ENCODE peak calls at places on chromosome 9, in nine cellular contexts. S is head of caudate nucleus; B is WERI-Rb-1; Y is cardiac fibroblast; Z is CD8-positive, alpha-beta T cell; V is LoVo; C is NCI-H1105; D is activated T-cell treated with anti-CD3 and anti-CD28 coated beads, Interleukin-2, amount 50 U/mL, for 72 hours; X is H9. K is an unnamed sample.

GRCh38 chr9:89274838-89275237 is 36.2 kb upstream of the CKS2 start:
- DNase-seq in S (no peak), B (no peak), Y (peak; percentile 77), Z (no peak), V (no peak), C (no peak), D (peak; percentile 55), X (no peak), K (no peak)

GRCh38 chr9:135474915-135475314 is 4.7 kb upstream of the PPP1R26 start:
- DNase-seq in S (peak; percentile 67), B (peak; percentile 76), Y (no peak), Z (no peak), V (no peak), C (no peak), D (peak; percentile 35), X (peak; percentile 76), K (no peak)

GRCh38 chr9:98262056-98262455 is 6.6 kb upstream of the TBC1D2 start:
- DNase-seq in S (no peak), B (no peak), Y (no peak), Z (no peak), V (no peak), C (no peak), D (no peak), X (no peak), K (no peak)

GRCh38 chr9:84146893-84147705 is 166.5 kb downstream of the RMI1 start:
- DNase-seq in S (no peak), B (no peak), Y (peak; percentile 28), Z (no peak), V (no peak), C (no peak), D (no peak), X (no peak), K (no peak)

GRCh38 chr9:5286262-5286661 is 18.3 kb downstream of the RLN2 start:
- DNase-seq in S (no peak), B (no peak), Y (no peak), Z (no peak), V (no peak), C (no peak), D (no peak), X (no peak), K (no peak)

GRCh38 chr9:70085241-70085640 is 41.6 kb downstream of the MAMDC2 start:
- DNase-seq in S (no peak), B (peak; percentile 88), Y (peak; percentile 58), Z (no peak), V (peak; percentile 6), C (no peak), D (no peak), X (no peak), K (no peak)

GRCh38 chr9:83231039-83231438 is 168.1 kb upstream of the RASEF start:
- DNase-seq in S (no peak), B (no peak), Y (no peak), Z (no peak), V (no peak), C (no peak), D (peak; percentile 23), X (no peak), K (no peak)

GRCh38 chr9:107684224-107684623 is 194.7 kb upstream of the KLF4 start:
- DNase-seq in S (no peak), B (no peak), Y (peak; percentile 47), Z (no peak), V (no peak), C (no peak), D (no peak), X (no peak), K (no peak)

GRCh38 chr9:124219290-124219605 is 38.5 kb upstream of the NEK6 start:
- DNase-seq in S (no peak), B (no peak), Y (no peak), Z (no peak), V (no peak), C (no peak), D (no peak), X (no peak), K (no peak)

GRCh38 chr9:89615661-89616060 is 10.8 kb downstream of the GADD45G start:
- DNase-seq in S (no peak), B (peak; percentile 31), Y (no peak), Z (no peak), V (no peak), C (no peak), D (no peak), X (no peak), K (no peak)

GRCh38 chr9:122213589-122214413 is 15.0 kb downstream of the LHX6 start:
- DNase-seq in S (no peak), B (peak; percentile 89), Y (peak; percentile 16), Z (no peak), V (peak; percentile 70), C (peak; percentile 92), D (peak; percentile 82), X (peak; percentile 98), K (peak; percentile 77)

GRCh38 chr9:9996259-9996658 is 616.5 kb downstream of the PTPRD start:
- DNase-seq in S (no peak), B (no peak), Y (no peak), Z (no peak), V (no peak), C (no peak), D (no peak), X (no peak), K (no peak)

GRCh38 chr9:90953200-90953599 is 151.6 kb downstream of the SYK start:
- DNase-seq in S (no peak), B (no peak), Y (no peak), Z (no peak), V (no peak), C (no peak), D (no peak), X (no peak), K (no peak)

K was measured in posterior vena cava.